ENCODE peak calls at places on chromosome 21, in four cellular contexts. G, Q, Y and Z are unnamed samples.

GRCh38 chr21:34826818-34827217 is 158.0 kb downstream of the CLIC6 start:
- DNase-seq in G (no peak), Q (no peak), Y (no peak), Z (no peak)

GRCh38 chr21:32843561-32843960 is 72.0 kb upstream of the PAXBP1 start:
- DNase-seq in G (no peak), Q (no peak), Y (no peak), Z (no peak)

GRCh38 chr21:45427331-45428271 is 22.6 kb downstream of the COL18A1 start:
- DNase-seq in G (no peak), Q (no peak), Y (peak), Z (peak)

GRCh38 chr21:45640888-45641479 is 2.5 kb upstream of the PCBP3 start:
- DNase-seq in G (no peak), Q (peak), Y (peak), Z (no peak)

GRCh38 chr21:46643379-46644177 is 8.1 kb downstream of the PRMT2 start:
- DNase-seq in G (no peak), Q (no peak), Y (no peak), Z (no peak)

GRCh38 chr21:45256021-45256911 is 31.4 kb downstream of the POFUT2 start:
- DNase-seq in G (no peak), Q (peak), Y (no peak), Z (no peak)

GRCh38 chr21:46500224-46500861 is 41.7 kb downstream of the DIP2A start:
- DNase-seq in G (no peak), Q (no peak), Y (no peak), Z (no peak)

GRCh38 chr21:39972471-39972870 is 105.2 kb downstream of the PCP4 start:
- DNase-seq in G (no peak), Q (no peak), Y (no peak), Z (no peak)

GRCh38 chr21:37207441-37208009 is 59.6 kb downstream of the VPS26C start:
- DNase-seq in G (peak), Q (no peak), Y (no peak), Z (no peak)

GRCh38 chr21:30463713-30464112 is 16.5 kb downstream of the KRTAP19-1 start:
- DNase-seq in G (no peak), Q (no peak), Y (no peak), Z (no peak)